ENCODE peak calls at places on chromosomes 6 and 20, in six cellular contexts. One of them, this sample, is unnamed.

GRCh38 chr6:139883776-139884175 is 509.3 kb upstream of the CITED2 start:
- DNase-seq in adrenal gland: no peak
- DNase-seq in A549: no peak
- DNase-seq in body of pancreas: no peak
- DNase-seq in K562: no peak
- DNase-seq in ovary: no peak
- DNase-seq in this sample: no peak

GRCh38 chr6:25022140-25022553 is 86.4 kb upstream of the RIPOR2 start:
- DNase-seq in adrenal gland: no peak
- DNase-seq in A549: no peak
- DNase-seq in body of pancreas: no peak
- DNase-seq in K562: no peak
- DNase-seq in ovary: no peak
- DNase-seq in this sample: no peak

GRCh38 chr20:46206025-46206424 is 87.9 kb downstream of the CD40 start:
- DNase-seq in adrenal gland: peak; percentile 66
- DNase-seq in A549: peak; percentile 40
- DNase-seq in body of pancreas: no peak
- DNase-seq in K562: peak; percentile 70
- DNase-seq in ovary: peak; percentile 35
- DNase-seq in this sample: peak; percentile 87

GRCh38 chr20:23305098-23305497 is 45.5 kb upstream of the NXT1 start:
- DNase-seq in adrenal gland: no peak
- DNase-seq in A549: no peak
- DNase-seq in body of pancreas: no peak
- DNase-seq in K562: no peak
- DNase-seq in ovary: no peak
- DNase-seq in this sample: no peak

GRCh38 chr6:14670806-14671205 is 553.2 kb downstream of the CD83 start:
- DNase-seq in adrenal gland: no peak
- DNase-seq in A549: no peak
- DNase-seq in body of pancreas: no peak
- DNase-seq in K562: no peak
- DNase-seq in ovary: no peak
- DNase-seq in this sample: no peak

GRCh38 chr20:34925341-34925740 is 30.3 kb downstream of the GSS start:
- DNase-seq in adrenal gland: no peak
- DNase-seq in A549: no peak
- DNase-seq in body of pancreas: no peak
- DNase-seq in K562: no peak
- DNase-seq in ovary: no peak
- DNase-seq in this sample: no peak

GRCh38 chr20:12210591-12210990 is 292.9 kb downstream of the BTBD3 start:
- DNase-seq in adrenal gland: no peak
- DNase-seq in A549: no peak
- DNase-seq in body of pancreas: no peak
- DNase-seq in K562: no peak
- DNase-seq in ovary: no peak
- DNase-seq in this sample: no peak

GRCh38 chr6:77298298-77298697 is 165.0 kb downstream of the HTR1B start:
- DNase-seq in adrenal gland: no peak
- DNase-seq in A549: no peak
- DNase-seq in body of pancreas: no peak
- DNase-seq in K562: no peak
- DNase-seq in ovary: no peak
- DNase-seq in this sample: no peak

GRCh38 chr6:36062247-36062646 is 34.6 kb downstream of the MAPK14 start:
- DNase-seq in adrenal gland: no peak
- DNase-seq in A549: no peak
- DNase-seq in body of pancreas: no peak
- DNase-seq in K562: no peak
- DNase-seq in ovary: no peak
- DNase-seq in this sample: no peak

GRCh38 chr6:39430968-39431523 is 108.5 kb upstream of the KCNK16 start:
- DNase-seq in adrenal gland: peak; percentile 5
- DNase-seq in A549: no peak
- DNase-seq in body of pancreas: peak; percentile 26
- DNase-seq in K562: no peak
- DNase-seq in ovary: peak; percentile 25
- DNase-seq in this sample: no peak

GRCh38 chr6:36386495-36387439 is 702 bp downstream of the ETV7 start:
- DNase-seq in adrenal gland: peak; percentile 42
- DNase-seq in A549: peak; percentile 15
- DNase-seq in body of pancreas: peak; percentile 42
- DNase-seq in K562: peak; percentile 43
- DNase-seq in ovary: peak; percentile 45
- DNase-seq in this sample: no peak

GRCh38 chr6:85995339-85996033 is 352.8 kb upstream of the SYNCRIP start:
- DNase-seq in adrenal gland: no peak
- DNase-seq in A549: no peak
- DNase-seq in body of pancreas: no peak
- DNase-seq in K562: no peak
- DNase-seq in ovary: no peak
- DNase-seq in this sample: no peak

GRCh38 chr20:1860446-1860845 is 34.8 kb upstream of the SIRPA start:
- DNase-seq in adrenal gland: no peak
- DNase-seq in A549: no peak
- DNase-seq in body of pancreas: no peak
- DNase-seq in K562: no peak
- DNase-seq in ovary: no peak
- DNase-seq in this sample: no peak

GRCh38 chr20:10708342-10709185 is 34.8 kb upstream of the JAG1 start:
- DNase-seq in adrenal gland: no peak
- DNase-seq in A549: peak; percentile 39
- DNase-seq in body of pancreas: no peak
- DNase-seq in K562: no peak
- DNase-seq in ovary: no peak
- DNase-seq in this sample: no peak

GRCh38 chr6:54288476-54288875 is 19.8 kb upstream of the TINAG start:
- DNase-seq in adrenal gland: no peak
- DNase-seq in A549: no peak
- DNase-seq in body of pancreas: no peak
- DNase-seq in K562: no peak
- DNase-seq in ovary: no peak
- DNase-seq in this sample: no peak

GRCh38 chr6:32968770-32969684 is 633 bp downstream of the BRD2 start:
- DNase-seq in adrenal gland: peak; percentile 81
- DNase-seq in A549: peak; percentile 55
- DNase-seq in body of pancreas: peak; percentile 84
- DNase-seq in K562: peak; percentile 95
- DNase-seq in ovary: peak; percentile 85
- DNase-seq in this sample: peak; percentile 90

GRCh38 chr6:83062225-83062624 is 3.4 kb downstream of the UBE3D start:
- DNase-seq in adrenal gland: no peak
- DNase-seq in A549: no peak
- DNase-seq in body of pancreas: no peak
- DNase-seq in K562: no peak
- DNase-seq in ovary: no peak
- DNase-seq in this sample: no peak

GRCh38 chr20:5612476-5613291 is 137.5 kb upstream of the SHLD1 start:
- DNase-seq in adrenal gland: no peak
- DNase-seq in A549: no peak
- DNase-seq in body of pancreas: no peak
- DNase-seq in K562: no peak
- DNase-seq in ovary: no peak
- DNase-seq in this sample: no peak

GRCh38 chr20:9977629-9978028 is 57.2 kb upstream of the ANKEF1 start:
- DNase-seq in adrenal gland: no peak
- DNase-seq in A549: no peak
- DNase-seq in body of pancreas: no peak
- DNase-seq in K562: no peak
- DNase-seq in ovary: no peak
- DNase-seq in this sample: no peak

GRCh38 chr6:79941489-79942151 is 5.7 kb downstream of the ELOVL4 start:
- DNase-seq in adrenal gland: no peak
- DNase-seq in A549: no peak
- DNase-seq in body of pancreas: no peak
- DNase-seq in K562: no peak
- DNase-seq in ovary: no peak
- DNase-seq in this sample: no peak

GRCh38 chr20:2089447-2089846 is 12.2 kb upstream of the STK35 start:
- DNase-seq in adrenal gland: no peak
- DNase-seq in A549: no peak
- DNase-seq in body of pancreas: no peak
- DNase-seq in K562: no peak
- DNase-seq in ovary: no peak
- DNase-seq in this sample: no peak

GRCh38 chr6:168540713-168541291 is 99.8 kb downstream of the SMOC2 start:
- DNase-seq in adrenal gland: no peak
- DNase-seq in A549: no peak
- DNase-seq in body of pancreas: no peak
- DNase-seq in K562: no peak
- DNase-seq in ovary: no peak
- DNase-seq in this sample: peak; percentile 37
- H3K9me3 ChIP-seq in adrenal gland: no peaks in the 10 kb centered on the region
- H3K9me3 ChIP-seq in A549: no peaks in the 10 kb centered on the region
- H3K9me3 ChIP-seq in body of pancreas: no peaks in the 10 kb centered on the region
- H3K9me3 ChIP-seq in K562: no peaks in the 10 kb centered on the region
- H3K9me3 ChIP-seq in ovary: no peaks in the 10 kb centered on the region
- H3K9me3 ChIP-seq in this sample: no peaks in the 10 kb centered on the region

GRCh38 chr20:33663161-33664084 is 1.3 kb downstream of the C20orf144 start:
- DNase-seq in adrenal gland: peak; percentile 86
- DNase-seq in A549: peak; percentile 73
- DNase-seq in body of pancreas: peak; percentile 87
- DNase-seq in K562: peak; percentile 88
- DNase-seq in ovary: peak; percentile 80
- DNase-seq in this sample: peak; percentile 99
- TF ChIP-seq POLR2A in adrenal gland: peak; percentile 54
- TF ChIP-seq POLR2A in A549: peak; percentile 78
- TF ChIP-seq POLR2A in body of pancreas: peak; percentile 84
- TF ChIP-seq POLR2A in K562: peak; percentile 83
- TF ChIP-seq POLR2A in ovary: no peak
- TF ChIP-seq POLR2A in this sample: peak; percentile 52

GRCh38 chr6:22253955-22254655 is 42.7 kb downstream of the PRL start:
- DNase-seq in adrenal gland: no peak
- DNase-seq in A549: no peak
- DNase-seq in body of pancreas: no peak
- DNase-seq in K562: no peak
- DNase-seq in ovary: no peak
- DNase-seq in this sample: no peak
- H3K9me3 ChIP-seq in adrenal gland: no peaks in the 10 kb centered on the region
- H3K9me3 ChIP-seq in A549: no peaks in the 10 kb centered on the region
- H3K9me3 ChIP-seq in body of pancreas: no peaks in the 10 kb centered on the region
- H3K9me3 ChIP-seq in K562: no peaks in the 10 kb centered on the region
- H3K9me3 ChIP-seq in ovary: no peaks in the 10 kb centered on the region
- H3K9me3 ChIP-seq in this sample: no peaks in the 10 kb centered on the region

GRCh38 chr20:646107-646867 is 6.7 kb downstream of the SRXN1 start:
- DNase-seq in adrenal gland: peak; percentile 71
- DNase-seq in A549: no peak
- DNase-seq in body of pancreas: no peak
- DNase-seq in K562: no peak
- DNase-seq in ovary: no peak
- DNase-seq in this sample: no peak

GRCh38 chr20:647479-648019 is 5.5 kb downstream of the SRXN1 start:
- DNase-seq in adrenal gland: no peak
- DNase-seq in A549: no peak
- DNase-seq in body of pancreas: no peak
- DNase-seq in K562: no peak
- DNase-seq in ovary: no peak
- DNase-seq in this sample: no peak

GRCh38 chr20:644692-645317 is 8.2 kb downstream of the SRXN1 start:
- DNase-seq in adrenal gland: no peak
- DNase-seq in A549: no peak
- DNase-seq in body of pancreas: no peak
- DNase-seq in K562: no peak
- DNase-seq in ovary: no peak
- DNase-seq in this sample: no peak

GRCh38 chr20:646868-647233 is 6.1 kb downstream of the SRXN1 start:
- DNase-seq in adrenal gland: no peak
- DNase-seq in A549: no peak
- DNase-seq in body of pancreas: no peak
- DNase-seq in K562: no peak
- DNase-seq in ovary: no peak
- DNase-seq in this sample: no peak

GRCh38 chr20:645318-646106 is 7.5 kb downstream of the SRXN1 start:
- DNase-seq in adrenal gland: peak; percentile 66
- DNase-seq in A549: peak; percentile 91
- DNase-seq in body of pancreas: peak; percentile 60
- DNase-seq in K562: peak; percentile 79
- DNase-seq in ovary: peak; percentile 72
- DNase-seq in this sample: peak; percentile 90
- TF ChIP-seq POLR2A in adrenal gland: no peak
- TF ChIP-seq POLR2A in A549: no peak
- TF ChIP-seq POLR2A in body of pancreas: no peak
- TF ChIP-seq POLR2A in K562: peak; percentile 37
- TF ChIP-seq POLR2A in ovary: no peak
- TF ChIP-seq POLR2A in this sample: no peak

DNA sequence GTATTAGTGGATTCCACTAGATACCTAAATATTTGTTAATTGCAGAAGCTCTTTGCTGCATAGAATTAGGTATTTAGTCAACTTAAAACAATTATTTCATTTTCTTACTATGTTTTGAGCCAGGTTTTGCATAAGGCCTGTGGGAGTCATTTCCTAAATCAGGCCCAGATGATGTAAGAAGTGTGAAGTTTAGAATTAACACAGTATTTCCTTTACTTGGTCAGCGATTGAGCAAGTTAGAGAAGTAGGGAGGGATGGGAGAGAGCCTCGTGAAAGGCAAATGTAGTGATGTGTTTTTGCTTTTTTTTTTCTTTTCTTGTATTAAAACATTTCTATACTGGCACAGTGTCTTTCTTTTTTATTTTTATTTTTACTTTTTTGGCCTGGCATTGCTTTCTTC is 711.1 kb downstream of the HDGFL1 start:
- DNase-seq in adrenal gland: no peak
- DNase-seq in A549: no peak
- DNase-seq in body of pancreas: no peak
- DNase-seq in K562: no peak
- DNase-seq in ovary: no peak
- DNase-seq in this sample: no peak
- H3K9me3 ChIP-seq in adrenal gland: no peaks in the 10 kb centered on the region
- H3K9me3 ChIP-seq in A549: no peaks in the 10 kb centered on the region
- H3K9me3 ChIP-seq in body of pancreas: no peaks in the 10 kb centered on the region
- H3K9me3 ChIP-seq in K562: no peaks in the 10 kb centered on the region
- H3K9me3 ChIP-seq in ovary: no peaks in the 10 kb centered on the region
- H3K9me3 ChIP-seq in this sample: no peaks in the 10 kb centered on the region

GRCh38 chr6:41779793-41780622 is at the start of gene FRS3:
- DNase-seq in adrenal gland: peak; percentile 97
- DNase-seq in A549: peak; percentile 81
- DNase-seq in body of pancreas: peak; percentile 99
- DNase-seq in K562: peak; percentile 98
- DNase-seq in ovary: peak; percentile 99
- DNase-seq in this sample: peak; percentile 100
- TF ChIP-seq POLR2A in adrenal gland: no peak
- TF ChIP-seq POLR2A in A549: no peak
- TF ChIP-seq POLR2A in body of pancreas: no peak
- TF ChIP-seq POLR2A in K562: no peak
- TF ChIP-seq POLR2A in ovary: peak; percentile 39
- TF ChIP-seq POLR2A in this sample: no peak

GRCh38 chr6:118579786-118580185 is 31.7 kb downstream of the PLN start:
- DNase-seq in adrenal gland: no peak
- DNase-seq in A549: no peak
- DNase-seq in body of pancreas: no peak
- DNase-seq in K562: no peak
- DNase-seq in ovary: no peak
- DNase-seq in this sample: no peak
- H3K9me3 ChIP-seq in adrenal gland: no peaks in the 10 kb centered on the region
- H3K9me3 ChIP-seq in A549: peaks cover 8% of the 10 kb centered on the region
- H3K9me3 ChIP-seq in body of pancreas: no peaks in the 10 kb centered on the region
- H3K9me3 ChIP-seq in K562: peaks cover 3% of the 10 kb centered on the region
- H3K9me3 ChIP-seq in ovary: peaks cover 4% of the 10 kb centered on the region
- H3K9me3 ChIP-seq in this sample: peaks cover 64% of the 10 kb centered on the region

This sample was measured in spleen.